ENCODE peak calls at places on chromosome 21, in eight cellular contexts. O, C, H, E, X, W, R and G are unnamed samples.

GRCh38 chr21:20551939-20552338 is 446.3 kb upstream of the NCAM2 start:
- DNase-seq in O (no peak), C (no peak), H (no peak), E (peak; percentile 8), X (no peak), W (no peak), R (no peak), G (no peak)

GRCh38 chr21:21085206-21085605 is 87.0 kb downstream of the NCAM2 start:
- DNase-seq in O (no peak), C (no peak), H (no peak), E (no peak), X (no peak), W (no peak), R (no peak), G (no peak)

GRCh38 chr21:25513810-25514209 is 93.5 kb downstream of the MRPL39 start:
- DNase-seq in O (no peak), C (no peak), H (no peak), E (no peak), X (no peak), W (no peak), R (no peak), G (no peak)

GRCh38 chr21:39502631-39503030 is 50.9 kb downstream of the SH3BGR start:
- DNase-seq in O (no peak), C (no peak), H (no peak), E (no peak), X (no peak), W (no peak), R (no peak), G (no peak)

GRCh38 chr21:28975401-28975800 is 17.3 kb downstream of the LTN1 start:
- DNase-seq in O (no peak), C (no peak), H (no peak), E (no peak), X (no peak), W (no peak), R (no peak), G (no peak)

GRCh38 chr21:26179501-26179900 is 8.9 kb upstream of the APP start:
- DNase-seq in O (no peak), C (no peak), H (no peak), E (no peak), X (no peak), W (no peak), R (no peak), G (no peak)

GRCh38 chr21:20875741-20876140 is 122.5 kb upstream of the NCAM2 start:
- DNase-seq in O (peak; percentile 13), C (no peak), H (no peak), E (peak; percentile 10), X (no peak), W (no peak), R (peak; percentile 25), G (peak; percentile 11)

GRCh38 chr21:39004776-39005605 is 178.3 kb downstream of the PSMG1 start:
- DNase-seq in O (no peak), C (no peak), H (peak; percentile 83), E (peak; percentile 48), X (no peak), W (peak; percentile 31), R (no peak), G (no peak)

GRCh38 chr21:27060190-27060589 is 93.3 kb upstream of the ADAMTS5 start:
- DNase-seq in O (no peak), C (no peak), H (no peak), E (no peak), X (no peak), W (no peak), R (no peak), G (no peak)

GRCh38 chr21:24163539-24163938 is 1443.7 kb downstream of the MRPL39 start:
- DNase-seq in O (no peak), C (no peak), H (no peak), E (no peak), X (no peak), W (no peak), R (no peak), G (no peak)

GRCh38 chr21:33914188-33914587 is 1.4 kb downstream of the ATP5PO start:
- DNase-seq in O (no peak), C (no peak), H (no peak), E (no peak), X (no peak), W (no peak), R (peak; percentile 50), G (no peak)

GRCh38 chr21:26977741-26978140 is 10.9 kb upstream of the ADAMTS5 start:
- DNase-seq in O (no peak), C (no peak), H (no peak), E (no peak), X (no peak), W (no peak), R (peak; percentile 15), G (no peak)

GRCh38 chr21:33268736-33269441 is 2.7 kb downstream of the IL10RB start:
- DNase-seq in O (no peak), C (peak; percentile 90), H (no peak), E (peak; percentile 79), X (peak; percentile 97), W (peak; percentile 81), R (peak; percentile 96), G (no peak)

GRCh38 chr21:38820471-38821239 is 14.9 kb downstream of the ETS2 start:
- DNase-seq in O (no peak), C (no peak), H (no peak), E (no peak), X (no peak), W (no peak), R (no peak), G (no peak)

GRCh38 chr21:21045538-21045937 is 47.3 kb downstream of the NCAM2 start:
- DNase-seq in O (no peak), C (no peak), H (no peak), E (no peak), X (no peak), W (no peak), R (no peak), G (no peak)

GRCh38 chr21:26546698-26547097 is 26.4 kb downstream of the CYYR1 start:
- DNase-seq in O (no peak), C (no peak), H (no peak), E (no peak), X (no peak), W (no peak), R (no peak), G (no peak)

DNA sequence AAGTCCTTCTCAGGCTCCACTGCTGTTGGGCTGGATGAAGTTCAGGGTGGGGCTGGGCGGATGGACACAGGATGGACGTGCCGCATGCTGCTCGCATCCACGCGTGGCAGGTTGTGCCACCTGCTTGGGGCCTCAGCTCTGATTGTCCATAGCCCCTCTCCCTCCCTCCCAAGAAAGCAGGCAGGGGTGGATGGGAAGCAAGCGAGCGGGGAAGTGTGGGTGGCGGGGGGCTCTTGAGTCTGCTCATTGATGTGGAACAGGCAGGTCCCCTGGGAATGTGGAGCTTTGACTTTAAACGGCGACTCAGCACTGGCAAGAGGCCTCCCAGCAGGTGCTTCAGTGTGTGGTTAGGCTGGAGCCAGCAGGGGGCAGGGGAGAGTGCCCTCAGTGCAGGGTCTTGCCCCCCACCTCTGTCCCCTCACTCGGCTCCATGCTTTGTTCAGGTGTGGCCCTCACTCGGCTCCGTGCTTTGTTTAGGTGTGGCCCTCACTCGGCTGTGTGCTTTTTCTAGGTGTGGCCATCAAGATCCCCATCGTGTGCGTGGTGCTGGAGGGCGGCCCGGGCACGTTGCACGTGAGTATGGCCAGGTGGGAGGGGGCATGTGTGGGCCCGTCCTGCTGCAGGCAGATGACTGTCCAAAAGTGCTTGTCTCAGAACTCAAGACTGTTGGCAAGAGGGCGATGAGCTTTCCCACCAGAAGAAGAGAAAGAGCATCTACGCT is 23.9 kb downstream of the TRPM2 start:
- DNase-seq in O (peak; percentile 51), C (no peak), H (peak; percentile 58), E (no peak), X (no peak), W (peak; percentile 23), R (no peak), G (peak; percentile 66)
- TF ChIP-seq EZH2phosphoT487 in O (no peak), C (no peak), H (no peak), E (no peak), X (no peak), W (no peak), R (no peak), G (no peak)

GRCh38 chr21:37393786-37394185 is 27.2 kb downstream of the DYRK1A start:
- DNase-seq in O (no peak), C (no peak), H (no peak), E (no peak), X (no peak), W (no peak), R (no peak), G (no peak)

GRCh38 chr21:37389456-37389855 is 22.9 kb downstream of the DYRK1A start:
- DNase-seq in O (no peak), C (no peak), H (no peak), E (no peak), X (no peak), W (no peak), R (no peak), G (no peak)

GRCh38 chr21:37398697-37399096 is 32.1 kb downstream of the DYRK1A start:
- DNase-seq in O (no peak), C (no peak), H (no peak), E (no peak), X (no peak), W (no peak), R (no peak), G (no peak)

GRCh38 chr21:37396855-37397254 is 30.3 kb downstream of the DYRK1A start:
- DNase-seq in O (no peak), C (no peak), H (no peak), E (no peak), X (no peak), W (no peak), R (no peak), G (no peak)

GRCh38 chr21:37393030-37393429 is 26.5 kb downstream of the DYRK1A start:
- DNase-seq in O (no peak), C (no peak), H (no peak), E (no peak), X (no peak), W (no peak), R (no peak), G (no peak)
- TF ChIP-seq EZH2phosphoT487 in O (no peak), C (no peak), H (no peak), E (no peak), X (no peak), W (no peak), R (no peak), G (no peak)

DNA sequence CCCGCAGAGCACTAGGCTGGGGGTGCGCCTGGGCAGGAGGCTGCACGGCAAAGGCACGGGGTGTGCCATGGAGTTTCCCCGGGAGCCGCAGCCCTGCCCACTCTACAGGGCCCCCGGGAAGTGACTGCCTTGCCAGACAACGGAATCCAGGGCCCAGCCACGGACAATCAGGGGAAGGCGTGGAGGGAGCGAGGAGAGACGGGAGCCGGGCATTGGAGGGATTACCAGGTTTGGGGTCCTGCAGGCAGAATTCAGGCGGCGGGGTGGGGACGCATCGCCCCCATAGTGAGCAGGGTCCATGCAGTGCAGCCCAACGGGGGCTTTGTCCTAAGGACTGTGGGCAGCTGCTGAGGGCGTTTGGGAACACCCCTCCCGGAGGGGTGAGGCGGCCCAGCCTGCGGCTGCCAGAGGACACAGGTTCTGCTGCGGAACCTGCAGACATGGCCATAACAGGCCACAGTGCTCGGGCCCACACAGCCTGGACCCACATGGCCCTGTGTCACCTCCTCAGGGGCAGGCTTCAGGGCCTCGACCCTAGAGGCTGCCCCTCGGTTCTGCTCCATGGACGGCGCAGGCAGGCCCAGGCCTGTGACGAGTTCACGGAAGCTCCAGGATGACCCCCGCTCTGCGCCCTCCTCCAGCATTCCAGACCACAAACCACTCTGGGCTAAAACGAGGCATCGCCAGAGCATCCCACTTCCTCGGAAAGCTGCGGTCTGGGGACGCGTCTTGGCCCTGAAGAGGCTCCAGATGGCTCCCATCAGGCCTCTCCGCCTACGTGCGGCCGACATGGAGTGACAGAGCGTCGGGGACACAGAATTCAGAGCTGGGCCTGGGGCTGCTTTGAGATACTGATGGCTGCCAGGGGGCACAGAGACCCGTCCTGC is 54.5 kb downstream of the COL6A1 start:
- DNase-seq in O (no peak), C (no peak), H (no peak), E (peak; percentile 53), X (no peak), W (no peak), R (no peak), G (no peak)
- TF ChIP-seq EZH2phosphoT487 in O (no peak), C (no peak), H (no peak), E (no peak), X (no peak), W (no peak), R (no peak), G (no peak)

GRCh38 chr21:42107881-42108553 is 36.9 kb downstream of the UMODL1 start:
- DNase-seq in O (peak; percentile 81), C (no peak), H (peak; percentile 88), E (peak; percentile 88), X (peak; percentile 100), W (peak; percentile 98), R (peak; percentile 81), G (peak; percentile 75)
- TF ChIP-seq EZH2phosphoT487 in O (no peak), C (no peak), H (no peak), E (no peak), X (no peak), W (no peak), R (no peak), G (no peak)